ENCODE peak calls at places on chromosome X, in nine cellular contexts. C is fibroblast of mammary gland, K is IMR-90, Q is heart right ventricle, T is fibroblast of pulmonary artery, O is lower lobe of right lung, X is astrocyte of the cerebellum, E is psoas muscle, J is glutamatergic neuron. R is an unnamed sample.

GRCh38 chrX:38138157-38138556 is 82.5 kb downstream of the SRPX start:
- DNase-seq in Q (no peak), C (no peak), X (no peak), O (no peak), J (no peak), E (no peak), T (no peak), K (no peak), R (no peak)

GRCh38 chrX:71652405-71652804 is 14.9 kb upstream of the LOC101059915 start:
- DNase-seq in E (no peak), C (peak), J (peak), K (peak), Q (no peak), T (peak), X (peak), O (no peak), R (peak)

GRCh38 chrX:45515262-45516215 is 314.9 kb upstream of the DIPK2B start:
- DNase-seq in Q (peak), O (peak), K (peak), C (peak), X (peak), E (peak), J (peak), T (peak), R (peak)

GRCh38 chrX:108353452-108353851 is 84.8 kb downstream of the COL4A6 start:
- DNase-seq in Q (no peak), T (no peak), K (no peak), O (no peak), X (no peak), J (no peak), E (no peak), C (no peak), R (no peak)

GRCh38 chrX:2550288-2551020 is 49.7 kb upstream of the DHRSX start:
- DNase-seq in X (no peak), J (no peak), T (no peak), Q (no peak), E (no peak), O (no peak), K (no peak), C (no peak), R (no peak)

GRCh38 chrX:40581333-40581910 is 652 bp downstream of the ATP6AP2 start:
- DNase-seq in J (no peak), X (no peak), C (peak), K (peak), E (no peak), T (peak), O (no peak), Q (no peak), R (no peak)

GRCh38 chrX:633655-634305 is 3.2 kb downstream of the SHOX start:
- DNase-seq in X (no peak), J (no peak), C (no peak), T (no peak), O (no peak), E (peak), Q (no peak), K (no peak), R (no peak)

GRCh38 chrX:13001961-13002671 is 27.2 kb downstream of the TMSB4X start:
- DNase-seq in K (peak), C (peak), J (no peak), Q (no peak), O (no peak), E (no peak), T (no peak), X (no peak), R (no peak)

GRCh38 chrX:7444967-7445366 is 297.0 kb upstream of the PUDP start:
- DNase-seq in T (no peak), E (no peak), Q (no peak), O (no peak), J (no peak), K (no peak), C (peak), X (no peak), R (no peak)

GRCh38 chrX:41314204-41314603 is 19.8 kb upstream of the DDX3X start:
- DNase-seq in J (no peak), O (no peak), X (no peak), Q (no peak), C (no peak), E (no peak), T (no peak), K (no peak), R (no peak)

GRCh38 chrX:97743014-97743413 is 859.3 kb downstream of the RPA4 start:
- DNase-seq in T (peak), C (peak), J (no peak), Q (no peak), E (no peak), X (no peak), K (no peak), O (no peak), R (no peak)

GRCh38 chrX:17859609-17860178 is 1.4 kb downstream of the RAI2 start:
- DNase-seq in K (no peak), J (no peak), O (peak), X (no peak), Q (no peak), T (no peak), C (no peak), E (no peak), R (no peak)

GRCh38 chrX:48897157-48897620 is 379 bp downstream of the TIMM17B start:
- DNase-seq in J (peak), E (peak), Q (peak), T (peak), K (peak), C (peak), O (peak), X (no peak), R (no peak)

GRCh38 chrX:78314561-78314960 is 12.8 kb downstream of the CYSLTR1 start:
- DNase-seq in O (no peak), C (no peak), Q (no peak), T (no peak), E (no peak), J (no peak), K (no peak), X (no peak), R (no peak)

GRCh38 chrX:53190363-53190960 is 34.5 kb downstream of the KDM5C start:
- DNase-seq in E (no peak), T (peak), J (peak), X (no peak), K (no peak), C (peak), Q (no peak), O (no peak), R (no peak)

GRCh38 chrX:8179653-8180052 is 8.6 kb upstream of the VCX2 start:
- DNase-seq in J (no peak), T (peak), O (no peak), C (peak), K (no peak), E (no peak), Q (no peak), X (no peak), R (no peak)

GRCh38 chrX:50073601-50074000 is 127.2 kb downstream of the AKAP4 start:
- DNase-seq in Q (no peak), X (no peak), J (no peak), C (no peak), E (no peak), T (no peak), K (no peak), O (no peak), R (no peak)

GRCh38 chrX:21479695-21480280 is 105.6 kb downstream of the CNKSR2 start:
- DNase-seq in O (no peak), K (peak), T (peak), Q (no peak), X (peak), J (no peak), C (peak), E (no peak), R (peak)

GRCh38 chrX:65072590-65072989 is 96.3 kb upstream of the ZC4H2 start:
- DNase-seq in O (no peak), Q (no peak), K (no peak), E (no peak), T (no peak), J (no peak), X (no peak), C (no peak), R (no peak)

GRCh38 chrX:107625776-107626175 is 2.5 kb upstream of the PRPS1 start:
- DNase-seq in Q (no peak), K (no peak), X (no peak), C (no peak), J (no peak), O (no peak), E (no peak), T (no peak), R (no peak)

GRCh38 chrX:46849933-46850332 is 13.1 kb downstream of the RP2 start:
- DNase-seq in K (peak), O (no peak), J (no peak), C (peak), X (no peak), T (no peak), Q (no peak), E (no peak), R (no peak)

GRCh38 chrX:5842601-5843000 is 386.1 kb downstream of the NLGN4X start:
- DNase-seq in O (no peak), T (no peak), J (no peak), X (no peak), C (no peak), Q (no peak), K (no peak), E (no peak), R (no peak)

GRCh38 chrX:25034889-25035288 is 19.1 kb upstream of the ARX start:
- DNase-seq in C (peak), X (no peak), T (peak), O (no peak), K (no peak), J (no peak), Q (no peak), E (no peak), R (no peak)

GRCh38 chrX:25043192-25043591 is 27.4 kb upstream of the ARX start:
- DNase-seq in T (no peak), K (no peak), X (no peak), J (no peak), O (no peak), E (no peak), Q (no peak), C (no peak), R (no peak)

DNA sequence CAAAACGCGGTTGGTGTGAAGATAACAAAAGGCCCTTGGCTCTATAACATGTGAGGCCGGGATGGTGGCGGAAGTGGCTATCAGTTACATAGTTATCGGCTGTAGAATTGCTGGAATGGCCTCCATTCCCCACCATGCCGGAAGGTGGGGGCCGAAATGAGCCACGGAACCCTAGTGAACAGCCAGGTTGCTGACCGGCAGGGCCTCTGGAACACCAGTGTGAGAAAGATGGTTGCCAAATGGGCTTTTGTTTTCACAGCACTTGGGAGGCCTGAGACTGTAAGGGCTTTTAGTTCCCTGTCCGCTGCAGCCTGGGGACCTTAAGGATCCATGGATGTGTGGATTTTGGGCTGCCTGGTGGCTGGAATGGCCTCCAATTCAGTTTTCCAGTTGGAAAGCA is 23.3 kb upstream of the ARX start:
- DNase-seq in T (no peak), J (no peak), C (no peak), Q (no peak), O (no peak), E (no peak), X (no peak), K (no peak), R (no peak)
- TF ChIP-seq CTCF in T (no peak), J (no peak), C (no peak), Q (no peak), O (no peak), E (no peak), X (no peak), K (no peak), R (no peak)

DNA sequence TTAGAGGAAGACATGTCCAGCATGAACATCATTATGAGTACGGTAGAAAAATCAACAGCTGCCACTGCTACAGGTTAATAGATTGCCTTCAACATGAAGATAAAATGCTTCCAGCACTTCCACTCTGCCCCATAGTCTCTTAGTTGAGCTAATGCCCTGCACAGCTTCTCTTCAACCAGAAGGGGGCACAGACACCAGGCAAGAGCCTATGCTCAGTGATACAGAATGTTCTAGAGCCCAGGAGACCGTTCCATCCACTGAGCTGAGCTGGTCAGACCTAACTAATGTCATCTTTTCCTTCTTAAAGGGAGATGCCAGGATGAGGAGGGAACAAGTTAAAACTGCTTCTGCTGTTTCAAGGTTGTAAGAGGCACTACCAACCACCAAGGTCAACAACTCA is 42.2 kb downstream of the SMIM10L2A start:
- DNase-seq in O (no peak), C (peak), K (peak), T (peak), Q (no peak), X (no peak), J (no peak), E (no peak), R (no peak)
- TF ChIP-seq CTCF in O (no peak), C (peak), K (peak), T (peak), Q (peak), X (peak), J (no peak), E (peak), R (peak)

GRCh38 chrX:23195097-23195496 is 139.6 kb upstream of the PTCHD1 start:
- DNase-seq in X (no peak), K (no peak), Q (no peak), T (peak), O (no peak), E (no peak), C (no peak), J (no peak), R (no peak)
- TF ChIP-seq CTCF in X (no peak), K (no peak), Q (no peak), T (no peak), O (no peak), E (no peak), C (no peak), J (no peak), R (no peak)

GRCh38 chrX:20437678-20438077 is 171.0 kb upstream of the RPS6KA3 start:
- DNase-seq in X (no peak), E (no peak), K (no peak), J (no peak), T (no peak), C (no peak), O (no peak), Q (no peak), R (no peak)
- TF ChIP-seq CTCF in X (no peak), E (no peak), K (no peak), J (no peak), T (no peak), C (no peak), O (no peak), Q (no peak), R (no peak)

DNA sequence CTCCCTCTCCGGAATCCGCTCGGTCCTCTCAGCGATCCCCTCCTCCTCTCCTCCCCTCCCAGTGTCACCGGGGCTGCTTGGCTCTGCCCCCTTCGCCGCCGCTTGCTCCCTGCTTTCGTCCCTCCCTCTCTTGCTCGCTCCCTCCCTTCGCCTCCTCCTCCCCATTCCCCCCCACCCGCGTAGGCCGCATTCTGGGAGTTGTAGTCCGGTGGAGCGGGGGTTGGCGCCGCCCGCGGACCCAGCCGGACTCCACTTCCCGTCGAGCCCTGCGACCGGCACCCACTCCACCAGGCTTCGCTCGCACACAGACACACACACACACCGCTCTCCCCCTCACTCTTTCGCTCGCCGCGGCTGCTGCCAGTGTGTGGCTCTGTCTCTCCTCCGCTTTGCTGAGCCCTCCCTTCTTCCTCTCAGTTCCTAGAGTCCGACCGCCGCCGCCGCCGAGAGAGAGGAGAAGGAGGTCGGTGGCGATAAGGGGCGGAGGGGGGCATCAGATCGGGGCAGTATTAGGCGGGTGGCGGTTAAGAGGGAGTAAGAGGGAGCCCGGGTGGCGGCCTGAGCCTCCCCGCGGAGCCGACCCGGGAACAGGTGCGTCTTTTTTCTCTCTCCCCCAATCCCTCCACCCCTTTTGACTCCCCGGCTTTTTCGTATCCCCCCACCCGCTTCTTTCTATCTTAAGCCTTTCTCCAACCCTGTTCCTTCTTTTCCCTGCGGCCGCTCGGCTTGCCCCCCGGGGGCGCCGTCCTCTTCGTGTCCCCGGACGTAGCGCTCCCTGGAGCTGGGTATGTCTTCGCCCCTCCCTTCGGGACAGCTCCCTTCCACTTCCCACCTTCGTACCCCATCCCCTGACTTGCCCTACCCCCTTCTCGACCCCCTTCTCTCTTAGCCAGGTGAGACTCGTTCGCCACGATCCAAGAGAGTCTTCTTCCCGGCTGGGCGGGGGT is at the start of gene BCORL1:
- DNase-seq in T (peak), X (peak), C (peak), Q (peak), O (peak), J (peak), K (peak), E (peak), R (peak)
- TF ChIP-seq CTCF in T (no peak), X (no peak), C (no peak), Q (no peak), O (no peak), J (no peak), K (no peak), E (no peak), R (no peak)

DNA sequence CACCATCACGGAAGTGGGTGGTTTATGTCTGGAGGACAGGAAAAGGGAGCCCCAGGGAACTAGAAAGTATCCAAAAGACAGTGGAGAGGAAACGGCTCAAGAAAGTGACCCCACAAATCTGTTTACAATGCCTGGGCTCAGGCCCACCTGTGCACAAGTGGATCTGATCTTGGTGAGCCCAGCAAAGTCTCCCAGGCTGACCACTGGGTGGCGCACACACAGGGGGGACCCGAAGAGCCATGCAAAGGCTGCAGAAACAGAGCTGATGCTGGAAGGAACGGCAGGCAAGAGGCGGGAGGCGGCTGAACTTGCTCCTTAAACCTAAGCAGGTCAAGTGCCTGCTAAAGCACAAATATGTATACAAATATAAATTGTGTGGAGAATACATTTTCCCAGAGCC is 9.6 kb downstream of the HAUS7 start:
- DNase-seq in E (peak), C (peak), T (peak), J (peak), X (no peak), K (peak), O (peak), Q (peak), R (no peak)
- TF ChIP-seq CTCF in E (peak), C (peak), T (peak), J (peak), X (peak), K (peak), O (peak), Q (peak), R (peak)

R was measured in AG09309.